ENCODE peak calls at places on chromosomes 12 and 14, in six cellular contexts. One of them, this sample, is unnamed.

GRCh38 chr14:104442107-104442551 is 137.4 kb upstream of the C14orf180 start:
- DNase-seq in H1: peak; percentile 45
- DNase-seq in K562: no peak
- DNase-seq in GM12878: no peak
- DNase-seq in SK-N-SH: peak; percentile 33
- DNase-seq in HepG2: no peak
- DNase-seq in this sample: no peak

GRCh38 chr14:105315211-105315721 is 718 bp downstream of the PACS2 start:
- DNase-seq in H1: peak; percentile 73
- DNase-seq in K562: no peak
- DNase-seq in GM12878: no peak
- DNase-seq in SK-N-SH: peak; percentile 68
- DNase-seq in HepG2: peak; percentile 41
- DNase-seq in this sample: no peak

GRCh38 chr14:51293926-51294290 is 53.9 kb downstream of the TMX1 start:
- DNase-seq in H1: no peak
- DNase-seq in K562: no peak
- DNase-seq in GM12878: no peak
- DNase-seq in SK-N-SH: no peak
- DNase-seq in HepG2: no peak
- DNase-seq in this sample: no peak

GRCh38 chr12:22333751-22334695 is 484 bp downstream of the ST8SIA1 start:
- DNase-seq in H1: peak; percentile 63
- DNase-seq in K562: no peak
- DNase-seq in GM12878: no peak
- DNase-seq in SK-N-SH: peak; percentile 36
- DNase-seq in HepG2: no peak
- DNase-seq in this sample: no peak

GRCh38 chr12:92338671-92339070 is 193.0 kb upstream of the BTG1 start:
- DNase-seq in H1: no peak
- DNase-seq in K562: no peak
- DNase-seq in GM12878: no peak
- DNase-seq in SK-N-SH: no peak
- DNase-seq in HepG2: no peak
- DNase-seq in this sample: no peak

GRCh38 chr12:81128930-81129554 is 51.2 kb downstream of the ACSS3 start:
- DNase-seq in H1: no peak
- DNase-seq in K562: peak; percentile 18
- DNase-seq in GM12878: peak; percentile 5
- DNase-seq in SK-N-SH: peak; percentile 48
- DNase-seq in HepG2: peak; percentile 72
- DNase-seq in this sample: peak; percentile 5

GRCh38 chr14:26191123-26191522 is 406.7 kb downstream of the NOVA1 start:
- DNase-seq in H1: no peak
- DNase-seq in K562: no peak
- DNase-seq in GM12878: no peak
- DNase-seq in SK-N-SH: no peak
- DNase-seq in HepG2: no peak
- DNase-seq in this sample: no peak

GRCh38 chr14:102264775-102265174 is 40.2 kb downstream of the MOK start:
- DNase-seq in H1: no peak
- DNase-seq in K562: peak; percentile 9
- DNase-seq in GM12878: no peak
- DNase-seq in SK-N-SH: no peak
- DNase-seq in HepG2: no peak
- DNase-seq in this sample: no peak

GRCh38 chr14:74480051-74480450 is 13.1 kb downstream of the NPC2 start:
- DNase-seq in H1: no peak
- DNase-seq in K562: no peak
- DNase-seq in GM12878: no peak
- DNase-seq in SK-N-SH: no peak
- DNase-seq in HepG2: no peak
- DNase-seq in this sample: no peak

GRCh38 chr14:92386165-92386564 is 63.2 kb downstream of the SLC24A4 start:
- DNase-seq in H1: no peak
- DNase-seq in K562: no peak
- DNase-seq in GM12878: no peak
- DNase-seq in SK-N-SH: no peak
- DNase-seq in HepG2: no peak
- DNase-seq in this sample: no peak

GRCh38 chr12:97837401-97837800 is 374.8 kb downstream of the RMST start:
- DNase-seq in H1: no peak
- DNase-seq in K562: no peak
- DNase-seq in GM12878: no peak
- DNase-seq in SK-N-SH: no peak
- DNase-seq in HepG2: no peak
- DNase-seq in this sample: no peak
- TF ChIP-seq GABPA in H1: no peak
- TF ChIP-seq GABPA in K562: no peak
- TF ChIP-seq GABPA in GM12878: no peak
- TF ChIP-seq GABPA in SK-N-SH: no peak
- TF ChIP-seq GABPA in HepG2: no peak
- TF ChIP-seq GABPA in this sample: no peak

DNA sequence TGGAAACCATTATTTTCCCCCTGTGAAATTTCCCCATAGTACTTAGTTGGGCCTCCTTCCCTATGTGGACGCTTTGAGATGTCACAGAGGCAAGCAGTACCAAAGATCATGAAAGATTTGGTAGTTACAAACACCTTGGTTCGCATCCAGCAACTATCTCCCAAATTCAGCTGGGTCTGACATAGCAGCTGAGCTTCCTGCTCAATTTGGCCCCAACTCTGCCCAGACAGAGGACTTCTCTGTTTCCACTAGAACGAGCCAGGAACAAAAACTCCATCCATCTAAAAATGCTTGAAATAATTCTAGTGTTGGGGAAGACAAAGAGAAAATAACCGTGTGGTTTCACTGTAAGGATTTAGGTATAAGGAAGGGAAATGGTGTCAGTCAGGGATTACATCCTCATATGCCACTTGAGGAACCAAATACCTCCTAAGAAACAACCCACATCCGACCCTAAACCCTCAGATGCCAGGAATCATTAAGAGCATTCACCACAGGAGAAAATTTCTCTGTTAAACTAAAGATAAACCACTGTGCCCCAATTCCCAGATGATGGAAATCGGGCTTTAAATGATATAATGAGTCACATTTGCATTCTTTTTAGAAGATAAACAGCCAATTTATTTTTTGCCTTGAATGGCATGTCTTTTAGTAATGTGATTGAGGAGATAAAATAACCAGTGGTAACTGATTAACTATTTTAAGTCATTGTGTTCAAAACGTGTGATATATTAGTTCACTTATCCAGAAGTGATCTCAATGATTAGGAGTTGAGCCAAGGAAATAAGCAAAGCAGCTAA is 103.7 kb upstream of the IFNG-AS1 start:
- DNase-seq in H1: no peak
- DNase-seq in K562: no peak
- DNase-seq in GM12878: no peak
- DNase-seq in SK-N-SH: no peak
- DNase-seq in HepG2: no peak
- DNase-seq in this sample: no peak
- TF ChIP-seq POLR2AphosphoS5 in H1: no peak
- TF ChIP-seq POLR2AphosphoS5 in K562: no peak
- TF ChIP-seq POLR2AphosphoS5 in GM12878: no peak
- TF ChIP-seq POLR2AphosphoS5 in SK-N-SH: peak; percentile 56
- TF ChIP-seq POLR2AphosphoS5 in HepG2: no peak
- TF ChIP-seq POLR2AphosphoS5 in this sample: no peak

GRCh38 chr12:6605425-6606330 is 1.5 kb downstream of the CHD4 start:
- DNase-seq in H1: peak; percentile 63
- DNase-seq in K562: peak; percentile 16
- DNase-seq in GM12878: no peak
- DNase-seq in SK-N-SH: peak; percentile 45
- DNase-seq in HepG2: no peak
- DNase-seq in this sample: peak; percentile 43
- TF ChIP-seq GABPA in H1: no peak
- TF ChIP-seq GABPA in K562: no peak
- TF ChIP-seq GABPA in GM12878: no peak
- TF ChIP-seq GABPA in SK-N-SH: no peak
- TF ChIP-seq GABPA in HepG2: no peak
- TF ChIP-seq GABPA in this sample: no peak

GRCh38 chr12:125311050-125311449 is 245.8 kb downstream of the AACS start:
- DNase-seq in H1: no peak
- DNase-seq in K562: no peak
- DNase-seq in GM12878: no peak
- DNase-seq in SK-N-SH: no peak
- DNase-seq in HepG2: no peak
- DNase-seq in this sample: no peak
- TF ChIP-seq POLR2AphosphoS5 in H1: no peak
- TF ChIP-seq POLR2AphosphoS5 in K562: no peak
- TF ChIP-seq POLR2AphosphoS5 in GM12878: no peak
- TF ChIP-seq POLR2AphosphoS5 in SK-N-SH: no peak
- TF ChIP-seq POLR2AphosphoS5 in HepG2: no peak
- TF ChIP-seq POLR2AphosphoS5 in this sample: no peak

DNA sequence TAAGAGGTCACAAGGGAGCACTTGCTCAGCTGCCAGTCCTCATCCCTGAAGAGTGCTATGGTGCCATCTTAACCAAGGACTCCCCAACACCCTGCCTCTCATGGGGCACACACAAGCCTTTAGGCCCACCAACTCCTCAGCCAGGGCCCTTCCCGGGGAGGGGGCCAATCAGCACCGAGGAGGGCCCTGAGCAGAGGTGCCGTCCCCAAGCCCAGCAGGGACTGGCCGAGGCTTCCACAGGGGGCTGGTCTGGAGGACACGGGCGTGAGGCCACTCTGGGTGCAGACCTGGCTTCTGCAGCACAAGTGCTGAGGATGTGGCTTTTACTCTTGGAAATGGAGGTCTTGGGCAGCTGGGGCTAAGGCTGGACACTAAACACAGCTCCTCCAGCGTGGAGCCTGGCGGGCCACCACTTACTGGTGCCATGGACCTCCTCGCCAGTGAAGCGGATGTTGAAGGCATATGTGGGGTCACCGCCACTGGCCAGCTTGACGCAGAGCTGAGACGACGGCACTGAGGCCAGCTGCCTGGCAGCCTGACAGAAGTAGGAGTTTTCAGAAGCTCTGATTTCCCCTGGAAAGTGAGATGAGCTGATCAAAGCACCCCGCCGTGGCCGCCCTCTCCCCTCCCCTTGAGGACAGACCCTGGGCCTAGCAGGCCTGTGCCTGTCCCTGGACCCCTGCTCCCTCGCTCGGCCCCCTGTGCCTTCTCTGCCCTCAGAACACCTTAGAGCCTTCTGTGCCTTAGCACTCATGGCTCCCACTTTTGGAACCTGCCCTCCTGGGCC is 43.9 kb downstream of the TRAFD1 start:
- DNase-seq in H1: no peak
- DNase-seq in K562: no peak
- DNase-seq in GM12878: no peak
- DNase-seq in SK-N-SH: no peak
- DNase-seq in HepG2: no peak
- DNase-seq in this sample: no peak
- TF ChIP-seq GABPA in H1: no peak
- TF ChIP-seq GABPA in K562: no peak
- TF ChIP-seq GABPA in GM12878: no peak
- TF ChIP-seq GABPA in SK-N-SH: no peak
- TF ChIP-seq GABPA in HepG2: no peak
- TF ChIP-seq GABPA in this sample: no peak

GRCh38 chr12:101166866-101167265 is 43.2 kb downstream of the SLC5A8 start:
- DNase-seq in H1: no peak
- DNase-seq in K562: no peak
- DNase-seq in GM12878: no peak
- DNase-seq in SK-N-SH: no peak
- DNase-seq in HepG2: no peak
- DNase-seq in this sample: no peak

GRCh38 chr12:101165319-101165718 is 44.7 kb downstream of the SLC5A8 start:
- DNase-seq in H1: no peak
- DNase-seq in K562: no peak
- DNase-seq in GM12878: no peak
- DNase-seq in SK-N-SH: no peak
- DNase-seq in HepG2: no peak
- DNase-seq in this sample: no peak

GRCh38 chr12:101173197-101173749 is 36.8 kb downstream of the SLC5A8 start:
- DNase-seq in H1: no peak
- DNase-seq in K562: no peak
- DNase-seq in GM12878: no peak
- DNase-seq in SK-N-SH: no peak
- DNase-seq in HepG2: no peak
- DNase-seq in this sample: no peak

GRCh38 chr12:101172316-101172715 is 37.7 kb downstream of the SLC5A8 start:
- DNase-seq in H1: peak; percentile 69
- DNase-seq in K562: peak; percentile 42
- DNase-seq in GM12878: no peak
- DNase-seq in SK-N-SH: peak; percentile 4
- DNase-seq in HepG2: peak; percentile 23
- DNase-seq in this sample: peak; percentile 5

GRCh38 chr12:101168000-101168399 is 42.0 kb downstream of the SLC5A8 start:
- DNase-seq in H1: no peak
- DNase-seq in K562: no peak
- DNase-seq in GM12878: no peak
- DNase-seq in SK-N-SH: no peak
- DNase-seq in HepG2: no peak
- DNase-seq in this sample: no peak
- TF ChIP-seq POLR2AphosphoS5 in H1: no peak
- TF ChIP-seq POLR2AphosphoS5 in K562: no peak
- TF ChIP-seq POLR2AphosphoS5 in GM12878: no peak
- TF ChIP-seq POLR2AphosphoS5 in SK-N-SH: no peak
- TF ChIP-seq POLR2AphosphoS5 in HepG2: no peak
- TF ChIP-seq POLR2AphosphoS5 in this sample: no peak

GRCh38 chr14:44962573-44963528 is 861 bp downstream of the TOGARAM1 start:
- DNase-seq in H1: no peak
- DNase-seq in K562: peak; percentile 46
- DNase-seq in GM12878: no peak
- DNase-seq in SK-N-SH: no peak
- DNase-seq in HepG2: no peak
- DNase-seq in this sample: no peak
- TF ChIP-seq GABPA in H1: no peak
- TF ChIP-seq GABPA in K562: no peak
- TF ChIP-seq GABPA in GM12878: no peak
- TF ChIP-seq GABPA in SK-N-SH: no peak
- TF ChIP-seq GABPA in HepG2: no peak
- TF ChIP-seq GABPA in this sample: no peak

GRCh38 chr12:76587428-76588178 is 28.0 kb upstream of the OSBPL8 start:
- DNase-seq in H1: no peak
- DNase-seq in K562: no peak
- DNase-seq in GM12878: no peak
- DNase-seq in SK-N-SH: no peak
- DNase-seq in HepG2: no peak
- DNase-seq in this sample: no peak
- TF ChIP-seq POLR2AphosphoS5 in H1: no peak
- TF ChIP-seq POLR2AphosphoS5 in K562: no peak
- TF ChIP-seq POLR2AphosphoS5 in GM12878: no peak
- TF ChIP-seq POLR2AphosphoS5 in SK-N-SH: no peak
- TF ChIP-seq POLR2AphosphoS5 in HepG2: no peak
- TF ChIP-seq POLR2AphosphoS5 in this sample: no peak

DNA sequence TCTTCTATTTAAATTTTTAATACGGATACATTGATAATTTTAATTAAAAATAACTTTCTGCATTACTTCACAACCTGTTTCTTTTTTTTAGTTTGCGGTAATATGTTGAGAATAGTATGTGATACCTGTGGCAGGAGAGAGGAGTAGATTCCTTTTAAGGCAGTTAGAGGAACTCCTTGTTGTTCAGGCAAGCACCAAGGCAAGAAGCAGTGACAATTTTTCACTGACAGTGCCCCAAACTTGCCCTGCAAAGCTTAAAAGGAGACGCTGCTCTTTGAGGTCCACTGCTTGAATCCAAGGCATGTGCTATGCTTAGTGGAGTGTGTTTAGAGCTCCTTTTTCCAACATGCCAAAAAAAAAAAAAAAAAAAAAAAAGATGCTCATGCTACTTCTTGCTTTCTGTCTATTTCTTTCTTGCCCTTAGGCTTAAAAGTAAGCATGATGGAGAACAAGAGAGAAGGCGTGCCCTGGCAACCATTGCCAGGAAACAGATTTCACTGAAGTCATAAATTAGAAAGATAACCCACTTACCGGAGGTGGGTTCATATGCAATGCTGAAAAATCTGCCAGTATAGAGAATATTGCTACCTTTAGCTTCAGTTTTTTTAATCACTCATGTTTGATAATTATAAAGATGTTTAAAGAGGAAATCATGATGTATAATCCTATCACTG is 58.3 kb upstream of the DYRK2 start:
- DNase-seq in H1: no peak
- DNase-seq in K562: no peak
- DNase-seq in GM12878: no peak
- DNase-seq in SK-N-SH: peak; percentile 7
- DNase-seq in HepG2: no peak
- DNase-seq in this sample: no peak
- TF ChIP-seq GABPA in H1: no peak
- TF ChIP-seq GABPA in K562: no peak
- TF ChIP-seq GABPA in GM12878: no peak
- TF ChIP-seq GABPA in SK-N-SH: no peak
- TF ChIP-seq GABPA in HepG2: no peak
- TF ChIP-seq GABPA in this sample: no peak